ENCODE peak calls at places on chromosomes 7 and 10, in five cellular contexts. G is NCI-H460, R is NB4, B is ureter, M is aorta. N is an unnamed sample.

GRCh38 chr7:26513948-26514347 is 222.3 kb downstream of the SNX10 start:
- DNase-seq in G (no peak), R (no peak), B (no peak), M (no peak), N (no peak)

GRCh38 chr7:127833641-127834040 is 181.6 kb downstream of the SND1 start:
- DNase-seq in G (no peak), R (peak; percentile 60), B (no peak), M (no peak), N (no peak)

GRCh38 chr7:23787272-23787671 is 77.3 kb downstream of the STK31 start:
- DNase-seq in G (no peak), R (no peak), B (no peak), M (no peak), N (no peak)

GRCh38 chr10:13536674-13537366 is 8.0 kb upstream of the BEND7 start:
- DNase-seq in G (peak; percentile 26), R (peak; percentile 54), B (peak; percentile 50), M (no peak), N (no peak)

GRCh38 chr7:22350466-22351328 is 6.3 kb downstream of the RAPGEF5 start:
- DNase-seq in G (no peak), R (no peak), B (no peak), M (no peak), N (no peak)

GRCh38 chr10:95257849-95258248 is 33.0 kb downstream of the PDLIM1 start:
- DNase-seq in G (no peak), R (no peak), B (no peak), M (no peak), N (peak; percentile 1)

GRCh38 chr7:28528899-28529298 is 116.6 kb downstream of the CREB5 start:
- DNase-seq in G (no peak), R (no peak), B (no peak), M (no peak), N (no peak)

GRCh38 chr10:52318136-52318810 is 4.2 kb downstream of the DKK1 start:
- DNase-seq in G (no peak), R (no peak), B (no peak), M (no peak), N (no peak)

GRCh38 chr10:91462423-91462822 is 52.3 kb downstream of the HECTD2 start:
- DNase-seq in G (no peak), R (no peak), B (no peak), M (no peak), N (no peak)

GRCh38 chr7:157769870-157770213 is 433.0 kb downstream of the DNAJB6 start:
- DNase-seq in G (no peak), R (peak; percentile 80), B (no peak), M (peak; percentile 51), N (no peak)

GRCh38 chr10:69394020-69394419 is 22.7 kb downstream of the TACR2 start:
- DNase-seq in G (no peak), R (no peak), B (no peak), M (no peak), N (no peak)

GRCh38 chr10:10589540-10589939 is 428.1 kb upstream of the CELF2 start:
- DNase-seq in G (peak; percentile 18), R (no peak), B (peak; percentile 56), M (no peak), N (no peak)

GRCh38 chr7:2530076-2530967 is 10.7 kb downstream of the LFNG start:
- DNase-seq in G (no peak), R (peak; percentile 96), B (no peak), M (no peak), N (no peak)

GRCh38 chr10:126561499-126562208 is 108.8 kb downstream of the C10orf90 start:
- DNase-seq in G (no peak), R (no peak), B (no peak), M (no peak), N (no peak)

GRCh38 chr10:75234683-75235374 is 928 bp downstream of the COMTD1 start:
- DNase-seq in G (no peak), R (peak; percentile 71), B (peak; percentile 52), M (peak; percentile 81), N (no peak)

GRCh38 chr10:33621143-33621542 is 286.7 kb upstream of the NRP1 start:
- DNase-seq in G (no peak), R (peak; percentile 11), B (no peak), M (no peak), N (no peak)

GRCh38 chr7:140153666-140154161 is 23.1 kb downstream of the KDM7A start:
- DNase-seq in G (no peak), R (no peak), B (no peak), M (no peak), N (no peak)

GRCh38 chr10:114856544-114857287 is 35.1 kb downstream of the FHIP2A start:
- DNase-seq in G (no peak), R (no peak), B (no peak), M (no peak), N (no peak)

GRCh38 chr10:36256166-36256565 is 614.1 kb upstream of the FZD8 start:
- DNase-seq in G (no peak), R (no peak), B (no peak), M (no peak), N (no peak)

GRCh38 chr7:20350996-20351692 is 20.4 kb downstream of the ITGB8 start:
- DNase-seq in G (no peak), R (no peak), B (no peak), M (no peak), N (no peak)

GRCh38 chr7:74002474-74003017 is 25.4 kb upstream of the ELN start:
- DNase-seq in G (peak; percentile 49), R (peak; percentile 94), B (peak; percentile 74), M (peak; percentile 93), N (no peak)

GRCh38 chr7:30252885-30253795 is 31.3 kb upstream of the ZNRF2 start:
- DNase-seq in G (no peak), R (peak; percentile 64), B (peak; percentile 65), M (peak; percentile 78), N (no peak)

N was measured in type B pancreatic cell.